ENCODE peak calls at places on chromosomes 16 and 17, in ten cellular contexts. K is EL; H is stimulated activated CD8-positive, alpha-beta memory T cell treated with anti-CD3 and anti-CD28 coated beads, Interleukin-15, amount 100 ng/mL, for 4 hours; V is NCI-H1105 treated with DMSO at 0.1 percent for 48 hours; M is activated T-helper 9 cell treated with anti-CD3 and anti-CD28 coated beads, Interleukin-2, amount 50 U/mL, for 16 hours; I is colonic mucosa; U is CD4-positive, CD25-positive, alpha-beta regulatory T cell; F is A549; T is HTR-8/SVneo; A is SHP77. E is an unnamed sample.

GRCh38 chr17:76184266-76184665 is 43.2 kb upstream of the FOXJ1 start:
- DNase-seq in K (no peak), A (no peak), I (no peak), V (no peak), M (no peak), H (no peak), F (no peak), U (no peak), T (no peak), E (no peak)

GRCh38 chr16:85132456-85133289 is 20.4 kb upstream of the CIBAR2 start:
- DNase-seq in F (no peak), V (no peak), U (no peak), T (no peak), H (no peak), K (no peak), I (no peak), A (no peak), M (no peak), E (no peak)

GRCh38 chr17:51803161-51803560 is 355.4 kb downstream of the CA10 start:
- DNase-seq in A (no peak), F (no peak), T (no peak), M (no peak), U (no peak), V (no peak), H (no peak), K (no peak), I (no peak), E (no peak)

GRCh38 chr17:76497979-76498885 is 3.0 kb downstream of the RHBDF2 start:
- DNase-seq in A (peak), U (no peak), K (peak), T (peak), I (peak), H (no peak), M (no peak), F (peak), V (no peak), E (peak)

GRCh38 chr17:41919840-41920579 is 1.3 kb upstream of the ACLY start:
- DNase-seq in K (no peak), M (no peak), U (no peak), F (no peak), T (no peak), H (no peak), V (no peak), I (peak), A (no peak), E (peak)

GRCh38 chr17:17713839-17714238 is 32.6 kb downstream of the RAI1 start:
- DNase-seq in A (no peak), H (no peak), F (no peak), U (no peak), I (no peak), K (peak), M (no peak), T (no peak), V (no peak), E (peak)

GRCh38 chr16:21104124-21104860 is 46.4 kb downstream of the DNAH3 start:
- DNase-seq in K (peak), M (no peak), V (no peak), U (no peak), I (no peak), H (no peak), A (peak), F (no peak), T (no peak), E (peak)

GRCh38 chr16:54648575-54648974 is 282.1 kb upstream of the IRX5 start:
- DNase-seq in K (no peak), I (no peak), U (no peak), A (no peak), F (no peak), T (no peak), M (no peak), V (no peak), H (no peak), E (no peak)

GRCh38 chr17:39935896-39936295 is 8.4 kb downstream of the LRRC3C start:
- DNase-seq in U (no peak), I (no peak), H (no peak), K (peak), T (no peak), A (no peak), F (no peak), M (no peak), V (no peak), E (no peak)

GRCh38 chr16:74830646-74831045 is 56.0 kb upstream of the FA2H start:
- DNase-seq in T (peak), I (no peak), A (no peak), K (no peak), F (no peak), U (no peak), H (no peak), M (no peak), V (no peak), E (no peak)

GRCh38 chr17:27452828-27453227 is 3.4 kb upstream of the KSR1 start:
- DNase-seq in T (no peak), K (no peak), U (no peak), M (no peak), A (no peak), H (no peak), I (no peak), V (no peak), F (no peak), E (no peak)

GRCh38 chr17:4988168-4988567 is 693 bp upstream of the CAMTA2 start:
- DNase-seq in M (no peak), I (no peak), V (no peak), F (no peak), H (no peak), U (no peak), K (no peak), A (no peak), T (no peak), E (no peak)

GRCh38 chr16:27781981-27782880 is 232.3 kb downstream of the KATNIP start:
- DNase-seq in V (no peak), H (no peak), K (no peak), I (no peak), U (no peak), F (no peak), A (no peak), M (no peak), T (no peak), E (no peak)

GRCh38 chr16:50245417-50246298 is 20.7 kb upstream of the ADCY7 start:
- DNase-seq in I (peak), U (peak), K (peak), V (peak), A (no peak), F (peak), H (peak), T (peak), M (peak), E (peak)

GRCh38 chr16:87604572-87605135 is 2.3 kb downstream of the JPH3 start:
- DNase-seq in K (no peak), F (no peak), M (no peak), A (no peak), H (no peak), I (no peak), V (peak), T (no peak), U (no peak), E (no peak)

GRCh38 chr17:676965-677364 is 37.7 kb downstream of the VPS53 start:
- DNase-seq in T (no peak), H (no peak), V (no peak), U (no peak), I (no peak), K (no peak), F (no peak), M (no peak), A (no peak), E (no peak)

GRCh38 chr16:20971420-20971819 is 70.8 kb downstream of the LYRM1 start:
- DNase-seq in T (no peak), A (no peak), M (no peak), K (no peak), I (no peak), U (no peak), F (no peak), H (no peak), V (no peak), E (peak)

GRCh38 chr17:49979748-49980479 is 10.9 kb downstream of the DLX4 start:
- DNase-seq in A (no peak), U (no peak), H (no peak), V (no peak), K (no peak), I (no peak), F (no peak), T (no peak), M (no peak), E (no peak)

GRCh38 chr16:82748026-82748425 is 121.3 kb downstream of the CDH13 start:
- DNase-seq in T (no peak), K (no peak), H (no peak), I (no peak), V (peak), F (no peak), U (no peak), A (no peak), M (no peak), E (peak)

GRCh38 chr17:15926039-15926740 is 18.7 kb upstream of the ADORA2B start:
- DNase-seq in F (no peak), T (no peak), V (no peak), K (no peak), U (no peak), I (no peak), M (no peak), A (no peak), H (no peak), E (no peak)

GRCh38 chr16:72590179-72590937 is 418.4 kb upstream of the PMFBP1 start:
- DNase-seq in M (no peak), T (no peak), U (no peak), I (no peak), K (peak), H (no peak), A (no peak), F (no peak), V (peak), E (no peak)

GRCh38 chr17:56593741-56594527 is 435 bp downstream of the NOG start:
- DNase-seq in A (no peak), M (no peak), U (peak), T (peak), H (no peak), K (peak), I (peak), F (peak), V (peak), E (peak)

GRCh38 chr16:84659656-84660300 is 11.5 kb downstream of the KLHL36 start:
- DNase-seq in I (no peak), K (no peak), U (no peak), V (no peak), T (no peak), H (no peak), M (no peak), A (no peak), F (no peak), E (no peak)

GRCh38 chr17:77254961-77255741 is 114.4 kb downstream of the SEC14L1 start:
- DNase-seq in V (no peak), H (no peak), U (no peak), A (no peak), K (peak), T (peak), M (no peak), F (peak), I (no peak), E (peak)

GRCh38 chr16:54443839-54444238 is 157.3 kb upstream of the IRX3 start:
- DNase-seq in K (no peak), A (no peak), H (no peak), U (no peak), F (no peak), T (no peak), M (no peak), I (no peak), V (no peak), E (no peak)

GRCh38 chr17:80220709-80221215 is 535 bp downstream of the SLC26A11 start:
- DNase-seq in A (no peak), U (no peak), M (no peak), V (no peak), K (peak), H (no peak), F (peak), T (peak), I (peak), E (no peak)

GRCh38 chr17:82876602-82877391 is 37.0 kb upstream of the ZNF750 start:
- DNase-seq in V (no peak), K (peak), A (no peak), M (no peak), U (no peak), F (no peak), H (no peak), T (peak), I (peak), E (peak)

GRCh38 chr17:81429813-81430510 is 34.7 kb downstream of the BAHCC1 start:
- DNase-seq in U (no peak), F (no peak), V (no peak), T (no peak), H (no peak), I (no peak), A (no peak), K (peak), M (no peak), E (no peak)

GRCh38 chr16:56611281-56611833 is 3.0 kb downstream of the MT2A start:
- DNase-seq in M (no peak), I (peak), K (peak), U (no peak), F (no peak), A (no peak), V (no peak), T (no peak), H (no peak), E (peak)

GRCh38 chr17:7355053-7355452 is at the start of gene TMEM95:
- DNase-seq in M (no peak), A (peak), T (no peak), I (peak), K (peak), F (no peak), H (no peak), V (no peak), U (no peak), E (peak)

GRCh38 chr17:57593739-57594462 is 151.2 kb downstream of the CCDC182 start:
- DNase-seq in I (no peak), K (no peak), V (no peak), F (no peak), A (no peak), T (no peak), U (no peak), H (no peak), M (no peak), E (no peak)

GRCh38 chr17:142102-142661 is 4.8 kb downstream of the SCGB1C2 start:
- DNase-seq in I (peak), V (no peak), T (peak), F (peak), K (peak), U (no peak), A (peak), M (no peak), H (no peak), E (peak)

GRCh38 chr17:27414271-27414670 is 42.0 kb upstream of the KSR1 start:
- DNase-seq in F (no peak), T (no peak), H (no peak), K (peak), U (no peak), I (no peak), A (no peak), V (no peak), M (no peak), E (no peak)

GRCh38 chr16:5502467-5502869 is 404.9 kb upstream of the EEF2KMT start:
- DNase-seq in V (no peak), I (no peak), H (no peak), K (no peak), M (no peak), F (peak), A (no peak), U (no peak), T (peak), E (peak)

GRCh38 chr16:71401988-71402387 is 39.9 kb downstream of the TLE7 start:
- DNase-seq in M (no peak), T (no peak), V (no peak), H (no peak), K (no peak), F (no peak), U (no peak), I (no peak), A (no peak), E (no peak)

GRCh38 chr17:73802314-73802713 is 158.1 kb upstream of the SDK2 start:
- DNase-seq in A (no peak), I (no peak), V (no peak), F (no peak), T (no peak), M (no peak), H (no peak), U (no peak), K (no peak), E (no peak)

GRCh38 chr16:67199011-67199807 is at the start of gene ELMO3:
- DNase-seq in H (no peak), I (peak), F (no peak), K (no peak), T (no peak), U (no peak), V (peak), M (no peak), A (no peak), E (peak)